ENCODE peak calls at places on chromosomes 12 and 14, in ten cellular contexts. One of them, this sample, is unnamed.
A peak's percentile ranks its signal among the peaks of the same experiment; 100 is the strongest.

GRCh38 chr12:4261655-4262054 is 11.9 kb upstream of the CCND2 start:
- DNase-seq in activated CD4-positive, alpha-beta T cell treated with anti-CD3 and anti-CD28 coated beads for 36 hours: no peak
- DNase-seq in type B pancreatic cell: no peak
- DNase-seq in midbrain: no peak
- DNase-seq in activated naive CD8-positive, alpha-beta T cell treated with anti-CD3 and anti-CD28 coated beads for 36 hours: no peak
- DNase-seq in GM03348: no peak
- DNase-seq in T-cell: no peak
- DNase-seq in AG09319: no peak
- DNase-seq in central memory CD4-positive, alpha-beta T cell: no peak
- DNase-seq in HTR-8/SVneo: no peak
- DNase-seq in this sample: no peak

GRCh38 chr12:24404086-24404815 is 454.8 kb upstream of the SOX5 start:
- DNase-seq in activated CD4-positive, alpha-beta T cell treated with anti-CD3 and anti-CD28 coated beads for 36 hours: no peak
- DNase-seq in type B pancreatic cell: no peak
- DNase-seq in midbrain: no peak
- DNase-seq in activated naive CD8-positive, alpha-beta T cell treated with anti-CD3 and anti-CD28 coated beads for 36 hours: no peak
- DNase-seq in GM03348: no peak
- DNase-seq in T-cell: no peak
- DNase-seq in AG09319: no peak
- DNase-seq in central memory CD4-positive, alpha-beta T cell: no peak
- DNase-seq in HTR-8/SVneo: no peak
- DNase-seq in this sample: no peak

GRCh38 chr12:18391136-18391535 is 129.8 kb downstream of the PIK3C2G start:
- DNase-seq in activated CD4-positive, alpha-beta T cell treated with anti-CD3 and anti-CD28 coated beads for 36 hours: no peak
- DNase-seq in type B pancreatic cell: no peak
- DNase-seq in midbrain: no peak
- DNase-seq in activated naive CD8-positive, alpha-beta T cell treated with anti-CD3 and anti-CD28 coated beads for 36 hours: no peak
- DNase-seq in GM03348: no peak
- DNase-seq in T-cell: no peak
- DNase-seq in AG09319: no peak
- DNase-seq in central memory CD4-positive, alpha-beta T cell: no peak
- DNase-seq in HTR-8/SVneo: no peak
- DNase-seq in this sample: no peak

GRCh38 chr14:72928872-72929271 is 2.6 kb downstream of the DCAF4 start:
- DNase-seq in activated CD4-positive, alpha-beta T cell treated with anti-CD3 and anti-CD28 coated beads for 36 hours: no peak
- DNase-seq in type B pancreatic cell: no peak
- DNase-seq in midbrain: no peak
- DNase-seq in activated naive CD8-positive, alpha-beta T cell treated with anti-CD3 and anti-CD28 coated beads for 36 hours: no peak
- DNase-seq in GM03348: no peak
- DNase-seq in T-cell: no peak
- DNase-seq in AG09319: no peak
- DNase-seq in central memory CD4-positive, alpha-beta T cell: no peak
- DNase-seq in HTR-8/SVneo: no peak
- DNase-seq in this sample: no peak

GRCh38 chr12:67842124-67842523 is 147.1 kb upstream of the IFNG-AS1 start:
- DNase-seq in activated CD4-positive, alpha-beta T cell treated with anti-CD3 and anti-CD28 coated beads for 36 hours: no peak
- DNase-seq in type B pancreatic cell: no peak
- DNase-seq in midbrain: no peak
- DNase-seq in activated naive CD8-positive, alpha-beta T cell treated with anti-CD3 and anti-CD28 coated beads for 36 hours: no peak
- DNase-seq in GM03348: no peak
- DNase-seq in T-cell: no peak
- DNase-seq in AG09319: no peak
- DNase-seq in central memory CD4-positive, alpha-beta T cell: no peak
- DNase-seq in HTR-8/SVneo: no peak
- DNase-seq in this sample: no peak

GRCh38 chr12:109695420-109695819 is 18.2 kb upstream of the FAM222A start:
- DNase-seq in activated CD4-positive, alpha-beta T cell treated with anti-CD3 and anti-CD28 coated beads for 36 hours: no peak
- DNase-seq in type B pancreatic cell: no peak
- DNase-seq in midbrain: no peak
- DNase-seq in activated naive CD8-positive, alpha-beta T cell treated with anti-CD3 and anti-CD28 coated beads for 36 hours: no peak
- DNase-seq in GM03348: no peak
- DNase-seq in T-cell: no peak
- DNase-seq in AG09319: no peak
- DNase-seq in central memory CD4-positive, alpha-beta T cell: no peak
- DNase-seq in HTR-8/SVneo: no peak
- DNase-seq in this sample: no peak

GRCh38 chr12:2877047-2877958 is at the start of the genes FOXM1 and RHNO1:
- DNase-seq in activated CD4-positive, alpha-beta T cell treated with anti-CD3 and anti-CD28 coated beads for 36 hours: peak; percentile 92
- DNase-seq in type B pancreatic cell: peak; percentile 92
- DNase-seq in midbrain: peak; percentile 94
- DNase-seq in activated naive CD8-positive, alpha-beta T cell treated with anti-CD3 and anti-CD28 coated beads for 36 hours: peak; percentile 86
- DNase-seq in GM03348: peak; percentile 97
- DNase-seq in T-cell: peak; percentile 80
- DNase-seq in AG09319: peak; percentile 79
- DNase-seq in central memory CD4-positive, alpha-beta T cell: peak; percentile 87
- DNase-seq in HTR-8/SVneo: peak; percentile 96
- DNase-seq in this sample: peak; percentile 93

GRCh38 chr12:88571543-88571942 is 8.7 kb downstream of the KITLG start:
- DNase-seq in activated CD4-positive, alpha-beta T cell treated with anti-CD3 and anti-CD28 coated beads for 36 hours: no peak
- DNase-seq in type B pancreatic cell: no peak
- DNase-seq in midbrain: no peak
- DNase-seq in activated naive CD8-positive, alpha-beta T cell treated with anti-CD3 and anti-CD28 coated beads for 36 hours: no peak
- DNase-seq in GM03348: peak; percentile 20
- DNase-seq in T-cell: no peak
- DNase-seq in AG09319: peak; percentile 71
- DNase-seq in central memory CD4-positive, alpha-beta T cell: no peak
- DNase-seq in HTR-8/SVneo: no peak
- DNase-seq in this sample: no peak

GRCh38 chr12:119423285-119423684 is 88.8 kb downstream of the CCDC60 start:
- DNase-seq in activated CD4-positive, alpha-beta T cell treated with anti-CD3 and anti-CD28 coated beads for 36 hours: peak; percentile 12
- DNase-seq in type B pancreatic cell: no peak
- DNase-seq in midbrain: no peak
- DNase-seq in activated naive CD8-positive, alpha-beta T cell treated with anti-CD3 and anti-CD28 coated beads for 36 hours: no peak
- DNase-seq in GM03348: no peak
- DNase-seq in T-cell: no peak
- DNase-seq in AG09319: no peak
- DNase-seq in central memory CD4-positive, alpha-beta T cell: no peak
- DNase-seq in HTR-8/SVneo: no peak
- DNase-seq in this sample: no peak

GRCh38 chr12:93369505-93369904 is 8.2 kb upstream of the NUDT4 start:
- DNase-seq in activated CD4-positive, alpha-beta T cell treated with anti-CD3 and anti-CD28 coated beads for 36 hours: no peak
- DNase-seq in type B pancreatic cell: no peak
- DNase-seq in midbrain: no peak
- DNase-seq in activated naive CD8-positive, alpha-beta T cell treated with anti-CD3 and anti-CD28 coated beads for 36 hours: no peak
- DNase-seq in GM03348: no peak
- DNase-seq in T-cell: no peak
- DNase-seq in AG09319: no peak
- DNase-seq in central memory CD4-positive, alpha-beta T cell: no peak
- DNase-seq in HTR-8/SVneo: no peak
- DNase-seq in this sample: no peak

This sample was measured in LoVo.